ENCODE peak calls at places on chromosomes 13 and 19, in six cellular contexts. S is OCI-LY7, A is cardiac muscle cell, X is omental fat pad, M is choroid plexus epithelial cell, R is H1. G is an unnamed sample.

GRCh38 chr13:32222046-32222676 is 93.0 kb downstream of the ZAR1L start:
- DNase-seq in M (no peak), X (no peak), S (no peak), R (no peak), A (no peak), G (no peak)

GRCh38 chr13:110240943-110241342 is 66.0 kb downstream of the COL4A1 start:
- DNase-seq in S (no peak), X (no peak), M (no peak), R (no peak), A (no peak), G (no peak)

GRCh38 chr13:58324130-58324529 is 692.6 kb downstream of the PCDH17 start:
- DNase-seq in X (no peak), A (no peak), M (no peak), R (no peak), S (no peak), G (no peak)

GRCh38 chr19:46660008-46660517 is 919 bp downstream of the DACT3 start:
- DNase-seq in X (no peak), A (peak), M (no peak), R (peak), S (no peak), G (no peak)

GRCh38 chr19:54426291-54426918 is 11.1 kb downstream of the TTYH1 start:
- DNase-seq in R (no peak), S (no peak), M (no peak), A (no peak), X (no peak), G (no peak)

GRCh38 chr19:33177417-33177976 is 16.6 kb upstream of the LRP3 start:
- DNase-seq in X (no peak), R (peak), S (no peak), A (no peak), M (no peak), G (peak)

GRCh38 chr19:18263324-18264215 is 10.7 kb downstream of the IQCN start:
- DNase-seq in R (no peak), X (no peak), A (no peak), M (no peak), S (no peak), G (no peak)

GRCh38 chr13:94009696-94010095 is 469.8 kb downstream of the DCT start:
- DNase-seq in S (no peak), A (peak), X (no peak), R (no peak), M (peak), G (no peak)

GRCh38 chr13:98405107-98405571 is 171.8 kb downstream of the STK24 start:
- DNase-seq in S (no peak), X (no peak), A (peak), R (no peak), M (peak), G (no peak)

GRCh38 chr13:76890036-76890435 is 3.8 kb upstream of the KCTD12 start:
- DNase-seq in S (no peak), M (peak), R (no peak), X (no peak), A (peak), G (no peak)

GRCh38 chr19:10295847-10296591 is 6.3 kb downstream of the ICAM5 start:
- DNase-seq in A (no peak), M (no peak), R (peak), X (no peak), S (no peak), G (no peak)

GRCh38 chr19:10292789-10293636 is 3.3 kb downstream of the ICAM5 start:
- DNase-seq in R (no peak), X (no peak), A (no peak), M (no peak), S (no peak), G (no peak)

GRCh38 chr19:10293637-10294367 is 4.0 kb downstream of the ICAM5 start:
- DNase-seq in R (no peak), A (no peak), M (no peak), X (no peak), S (no peak), G (no peak)

GRCh38 chr19:10294368-10294697 is 4.6 kb downstream of the ICAM5 start:
- DNase-seq in A (no peak), M (no peak), X (no peak), R (peak), S (no peak), G (no peak)

DNA sequence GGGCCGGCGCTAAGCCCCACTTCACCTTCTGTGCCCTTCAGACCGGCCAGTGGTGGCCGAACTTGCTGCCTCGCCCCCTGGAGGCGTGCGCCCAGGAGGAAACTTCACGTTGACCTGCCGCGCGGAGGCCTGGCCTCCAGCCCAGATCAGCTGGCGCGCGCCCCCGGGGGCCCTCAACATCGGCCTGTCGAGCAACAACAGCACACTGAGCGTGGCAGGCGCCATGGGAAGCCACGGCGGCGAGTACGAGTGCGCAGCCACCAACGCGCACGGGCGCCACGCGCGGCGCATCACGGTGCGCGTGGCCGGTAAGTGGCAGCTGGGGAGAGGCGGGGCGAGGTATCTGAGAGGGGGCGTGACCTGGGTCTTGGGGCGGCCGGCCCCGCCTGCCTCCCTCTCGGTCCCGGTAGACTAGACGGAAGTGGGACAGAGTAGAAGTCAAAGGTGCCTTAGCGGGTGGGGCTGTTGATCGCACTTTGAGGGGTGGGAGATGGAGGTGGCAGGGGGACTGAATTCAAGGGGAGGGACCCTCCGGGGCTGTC is 5.6 kb downstream of the ICAM5 start:
- DNase-seq in R (peak), X (no peak), S (peak), A (peak), M (peak), G (peak)
- TF ChIP-seq CTCF in R (peak), X (no peak), S (no peak), A (peak), M (peak), G (no peak)

DNA sequence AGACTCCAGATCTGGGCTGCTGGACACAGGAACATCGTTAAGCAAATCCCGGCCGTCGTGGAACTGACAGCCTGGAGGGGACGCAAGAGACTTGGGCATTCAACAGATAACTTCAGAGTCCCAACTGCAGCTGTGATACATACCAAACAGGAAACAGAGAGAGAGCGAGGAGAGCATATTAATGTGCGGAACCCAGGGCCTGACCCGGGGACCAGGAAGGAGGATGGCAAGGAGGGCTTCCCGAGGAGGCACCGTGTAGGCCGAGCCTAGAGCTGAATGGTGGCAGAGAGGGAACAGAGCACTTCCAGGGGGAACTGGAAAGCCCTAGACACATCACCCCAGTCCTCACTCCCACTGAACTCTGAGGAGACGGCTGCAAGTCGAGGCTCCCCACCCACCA is 68.1 kb downstream of the SIPA1L3 start:
- DNase-seq in X (no peak), M (no peak), R (no peak), A (no peak), S (peak), G (peak)
- TF ChIP-seq CTCF in X (no peak), M (no peak), R (no peak), A (no peak), S (peak), G (no peak)

DNA sequence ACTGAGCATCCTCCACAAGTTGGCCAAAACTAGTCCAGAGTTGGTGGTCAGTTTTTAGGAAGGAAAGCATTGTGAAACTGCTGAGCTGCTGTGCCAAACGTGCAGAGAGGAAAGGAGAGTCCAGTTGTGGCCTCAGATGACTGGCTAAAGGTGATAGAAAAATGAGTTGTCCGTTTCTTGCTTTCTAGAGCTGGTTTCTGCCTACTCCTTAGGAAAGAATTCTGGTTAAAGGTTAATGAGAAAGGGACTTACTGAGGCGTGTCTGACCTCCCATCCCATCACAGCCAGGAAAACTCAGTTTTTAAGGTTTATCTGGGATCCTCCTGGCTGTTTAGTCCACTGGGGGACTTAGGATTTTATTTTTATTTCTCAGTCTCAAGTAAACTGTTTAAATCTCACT is 1186.3 kb downstream of the UQCRFS1 start:
- DNase-seq in R (no peak), S (no peak), M (no peak), A (no peak), X (no peak), G (no peak)
- TF ChIP-seq CTCF in R (no peak), S (no peak), M (no peak), A (no peak), X (no peak), G (no peak)

GRCh38 chr13:78759704-78760103 is 100.7 kb upstream of the OBI1 start:
- DNase-seq in A (no peak), X (no peak), M (no peak), R (no peak), S (no peak), G (no peak)
- TF ChIP-seq CTCF in A (no peak), X (no peak), M (no peak), R (peak), S (peak), G (no peak)

GRCh38 chr19:3707868-3708206 is 347 bp upstream of the TJP3 start:
- DNase-seq in A (no peak), M (no peak), X (no peak), R (no peak), S (no peak), G (no peak)

GRCh38 chr19:3710265-3710812 is 2.2 kb downstream of the TJP3 start:
- DNase-seq in M (peak), S (no peak), R (peak), X (peak), A (peak), G (no peak)

GRCh38 chr19:3712663-3713531 is 4.7 kb downstream of the TJP3 start:
- DNase-seq in S (no peak), M (no peak), A (no peak), R (no peak), X (no peak), G (no peak)

DNA sequence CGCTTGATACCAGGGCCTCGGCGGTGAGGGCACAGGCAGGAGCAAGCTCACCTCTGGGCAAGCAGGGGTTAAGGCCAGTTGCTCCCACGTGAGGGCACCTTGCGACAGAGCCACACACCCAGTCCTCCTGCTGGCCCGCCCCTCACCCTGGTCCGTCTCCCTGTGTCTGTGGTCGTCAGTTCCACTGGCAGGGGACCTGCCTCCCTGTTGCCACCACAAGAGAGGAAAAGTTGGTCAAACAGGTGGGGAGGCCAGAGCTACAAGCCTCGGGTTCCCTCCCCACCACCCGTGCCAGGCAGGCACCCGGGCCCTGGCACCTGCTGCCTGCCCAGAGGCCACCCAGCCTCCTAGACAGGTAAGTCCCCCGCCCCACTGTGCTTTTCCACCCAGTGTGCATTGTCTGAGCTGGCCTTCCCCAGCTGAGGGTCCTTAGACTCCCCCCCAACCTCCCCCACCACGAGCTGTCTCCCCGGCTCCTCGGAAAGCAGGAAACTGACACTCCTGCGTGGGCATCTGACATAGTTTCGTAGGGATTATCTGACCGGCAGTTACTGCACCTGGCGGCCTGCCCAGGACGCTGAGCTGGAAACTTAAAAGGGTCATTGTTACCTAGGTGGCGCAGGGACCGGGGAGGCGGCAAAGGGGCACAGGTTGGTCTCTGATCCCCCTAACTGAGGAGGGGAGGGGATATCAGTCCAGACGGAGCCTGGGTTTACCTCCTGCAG is at the start of gene TJP3:
- DNase-seq in M (no peak), R (peak), A (peak), S (no peak), X (no peak), G (no peak)
- TF ChIP-seq CTCF in M (no peak), R (no peak), A (no peak), S (no peak), X (no peak), G (no peak)

DNA sequence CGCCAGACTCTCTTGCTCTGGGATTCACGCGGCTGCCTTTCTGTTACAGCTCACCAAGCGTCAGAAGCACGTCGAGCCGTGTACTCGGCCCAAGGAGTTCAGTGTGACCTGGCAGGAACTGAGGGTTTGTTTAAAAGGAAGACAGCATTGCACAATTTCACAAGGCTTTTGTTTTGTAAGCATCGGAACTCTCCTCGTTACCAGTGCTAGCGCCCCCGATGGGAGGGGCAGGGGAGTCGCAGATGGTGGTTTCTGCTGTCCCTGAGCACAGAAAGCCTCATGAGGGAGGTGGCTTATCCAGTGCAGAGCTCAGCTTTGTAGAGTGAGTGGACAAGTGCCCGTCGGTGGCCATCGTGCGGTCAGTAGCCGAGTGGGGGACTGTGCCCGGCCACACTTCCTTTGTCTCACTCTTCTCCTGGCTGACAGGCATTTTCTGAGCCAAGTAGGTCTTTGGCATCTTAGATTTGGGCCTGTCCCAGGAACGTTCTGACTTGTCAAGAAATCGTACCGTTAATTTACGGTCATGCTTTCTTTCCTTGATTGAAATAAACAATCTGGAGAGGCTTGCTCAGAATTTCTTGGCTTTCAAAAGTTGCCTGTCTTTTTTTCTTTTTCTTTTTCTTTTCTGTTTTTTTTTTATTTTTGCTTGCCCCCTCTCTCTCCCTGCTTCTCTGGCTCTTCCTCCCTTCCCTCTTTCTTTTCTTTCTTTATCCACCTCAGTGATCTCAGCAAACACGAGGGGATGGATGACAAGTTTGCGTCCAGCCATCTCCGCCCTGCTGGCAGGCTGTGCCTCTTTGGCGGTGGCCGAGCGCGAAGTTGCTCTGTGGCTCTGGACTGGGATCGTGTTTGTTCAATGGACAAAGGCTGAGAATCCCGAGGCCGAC is 7.7 kb downstream of the KDM4B start:
- DNase-seq in M (peak), R (peak), A (peak), S (no peak), X (peak), G (peak)
- TF ChIP-seq CTCF in M (peak), R (peak), A (peak), S (peak), X (no peak), G (peak)

GRCh38 chr19:771332-771785 is 20.4 kb downstream of the MISP start:
- DNase-seq in R (no peak), M (peak), A (peak), X (no peak), S (peak), G (peak)
- TF ChIP-seq CTCF in R (peak), M (peak), A (peak), X (no peak), S (peak), G (no peak)

GRCh38 chr19:48634424-48635262 is 2.5 kb downstream of the DBP start:
- DNase-seq in R (peak), A (peak), X (peak), S (peak), M (peak), G (peak)
- TF ChIP-seq CTCF in R (no peak), A (no peak), X (no peak), S (no peak), M (no peak), G (no peak)

GRCh38 chr19:13797058-13797440 is 1.8 kb downstream of the ZSWIM4 start:
- DNase-seq in R (no peak), X (no peak), M (no peak), A (no peak), S (no peak), G (no peak)

GRCh38 chr19:13795595-13796300 is 505 bp downstream of the ZSWIM4 start:
- DNase-seq in X (no peak), S (no peak), M (peak), A (peak), R (no peak), G (peak)

GRCh38 chr19:13797870-13798269 is 2.6 kb downstream of the ZSWIM4 start:
- DNase-seq in X (no peak), M (peak), S (no peak), R (no peak), A (peak), G (no peak)

GRCh38 chr19:13794752-13795589 is at the start of gene ZSWIM4:
- DNase-seq in R (peak), M (peak), S (peak), X (peak), A (peak), G (peak)

GRCh38 chr19:13796301-13797057 is 1.2 kb downstream of the ZSWIM4 start:
- DNase-seq in X (peak), M (peak), R (peak), S (peak), A (peak), G (peak)
- TF ChIP-seq CTCF in X (no peak), M (peak), R (no peak), S (no peak), A (peak), G (no peak)

G was measured in GM20000.